ENCODE peak calls at places on chromosomes 4 and X, in ten cellular contexts. V is sigmoid colon, H is upper lobe of left lung, U is GM23338, R is transverse colon, T is Panc1, C is prostate gland, A is HCT116, Z is GM12892, W is spleen. K is an unnamed sample.

GRCh38 chr4:125511715-125512114 is 197.0 kb downstream of the FAT4 start:
- DNase-seq in H (no peak), R (no peak), W (no peak), Z (no peak), T (no peak), A (no peak), V (no peak), C (no peak), U (no peak), K (no peak)

GRCh38 chrX:20664774-20665173 is 398.1 kb upstream of the RPS6KA3 start:
- DNase-seq in H (no peak), U (peak), Z (no peak), C (no peak), W (no peak), T (no peak), R (no peak), A (no peak), V (no peak), K (no peak)

GRCh38 chr4:173536808-173537429 is 6.9 kb upstream of the HAND2 start:
- DNase-seq in Z (no peak), W (no peak), H (no peak), A (peak), U (peak), R (no peak), V (peak), C (no peak), T (no peak), K (no peak)

GRCh38 chrX:68978211-68978780 is 149.5 kb downstream of the EFNB1 start:
- DNase-seq in W (no peak), V (no peak), A (no peak), R (no peak), H (no peak), U (peak), Z (no peak), C (peak), T (no peak), K (no peak)

GRCh38 chr4:27079056-27079455 is 218.4 kb downstream of the STIM2 start:
- DNase-seq in A (no peak), Z (no peak), T (no peak), H (no peak), V (no peak), R (no peak), W (no peak), U (no peak), C (no peak), K (no peak)

GRCh38 chr4:182917182-182918043 is at the start of gene DCTD:
- DNase-seq in R (peak), T (no peak), H (peak), C (peak), V (peak), U (peak), A (no peak), Z (peak), W (peak), K (no peak)

GRCh38 chrX:19705196-19705769 is 182.1 kb downstream of the SH3KBP1 start:
- DNase-seq in Z (no peak), T (no peak), H (no peak), R (no peak), W (no peak), C (no peak), A (no peak), U (no peak), V (no peak), K (no peak)

GRCh38 chrX:2351999-2352995 is 148.5 kb downstream of the DHRSX start:
- DNase-seq in Z (no peak), V (no peak), R (no peak), T (peak), C (no peak), H (no peak), W (no peak), A (no peak), U (no peak), K (no peak)

GRCh38 chr4:22515888-22516541 is at the start of gene ADGRA3:
- DNase-seq in R (peak), C (peak), H (peak), V (peak), Z (peak), U (peak), A (no peak), W (peak), T (no peak), K (no peak)

GRCh38 chr4:22512306-22512705 is 3.6 kb downstream of the ADGRA3 start:
- DNase-seq in U (no peak), V (no peak), Z (no peak), C (no peak), A (no peak), T (no peak), H (no peak), W (no peak), R (no peak), K (no peak)

GRCh38 chr4:22514431-22514830 is 1.4 kb downstream of the ADGRA3 start:
- DNase-seq in H (no peak), Z (no peak), C (no peak), R (no peak), V (no peak), A (no peak), U (no peak), W (no peak), T (no peak), K (no peak)

GRCh38 chr4:22514001-22514400 is 1.9 kb downstream of the ADGRA3 start:
- DNase-seq in W (no peak), U (no peak), T (no peak), H (no peak), R (no peak), A (no peak), Z (no peak), C (no peak), V (no peak), K (no peak)

DNA sequence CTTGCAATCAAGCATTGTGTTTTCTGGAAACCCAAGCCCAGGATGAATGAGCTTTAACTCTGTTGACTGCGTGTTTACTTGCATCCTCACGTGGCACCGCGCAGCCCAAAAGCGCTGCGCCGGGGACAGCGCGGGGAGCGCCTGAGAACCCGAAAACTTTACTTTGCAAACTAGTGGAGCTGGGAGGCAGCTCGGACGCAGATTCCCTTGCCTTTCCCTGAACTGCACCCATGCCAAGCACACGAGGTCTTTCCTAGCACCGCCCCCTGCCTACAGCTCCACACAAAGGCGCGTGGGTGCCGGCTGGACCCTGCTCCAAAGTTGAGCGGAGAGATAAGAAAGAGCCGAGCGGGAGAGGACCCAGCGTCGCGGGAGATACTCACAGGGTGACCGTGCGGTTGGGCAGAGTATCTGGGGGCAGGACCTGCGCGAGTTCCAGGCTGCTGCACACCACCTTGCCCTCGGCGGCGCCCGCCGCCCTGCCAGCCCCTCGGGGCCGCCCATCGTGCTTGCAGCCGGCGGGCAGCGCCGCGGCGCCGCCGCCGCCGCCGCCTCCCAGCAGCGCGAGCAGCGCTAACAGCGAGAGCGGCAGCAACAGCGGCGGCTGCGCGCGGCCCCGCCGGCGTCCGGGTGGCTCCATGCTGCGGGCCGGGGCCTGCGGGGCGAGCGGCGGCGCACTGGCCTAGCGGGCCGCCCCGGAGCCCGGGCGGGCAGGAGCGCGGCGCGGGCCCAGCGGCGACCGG is 550 bp downstream of the ADGRA3 start:
- DNase-seq in A (no peak), R (peak), H (peak), U (peak), W (peak), Z (peak), T (no peak), C (peak), V (peak), K (no peak)
- TF ChIP-seq POLR2AphosphoS5 in A (no peak), R (peak), H (no peak), U (peak), W (no peak), Z (no peak), T (no peak), C (peak), V (peak), K (no peak)

GRCh38 chr4:2938906-2939305 is 24.3 kb downstream of the NOP14 start:
- DNase-seq in T (no peak), W (peak), Z (no peak), H (peak), U (no peak), A (no peak), R (peak), V (peak), C (no peak), K (no peak)

GRCh38 chr4:2941138-2942036 is 21.8 kb downstream of the NOP14 start:
- DNase-seq in C (no peak), W (peak), T (no peak), R (peak), V (no peak), Z (no peak), H (peak), U (no peak), A (no peak), K (no peak)

GRCh38 chr4:2942037-2942531 is 21.1 kb downstream of the NOP14 start:
- DNase-seq in Z (no peak), W (peak), U (no peak), R (peak), H (no peak), T (no peak), V (no peak), A (no peak), C (no peak), K (no peak)

GRCh38 chr4:2939383-2940243 is 23.6 kb downstream of the NOP14 start:
- DNase-seq in W (peak), V (peak), H (peak), U (no peak), R (peak), A (no peak), T (no peak), C (no peak), Z (no peak), K (no peak)

DNA sequence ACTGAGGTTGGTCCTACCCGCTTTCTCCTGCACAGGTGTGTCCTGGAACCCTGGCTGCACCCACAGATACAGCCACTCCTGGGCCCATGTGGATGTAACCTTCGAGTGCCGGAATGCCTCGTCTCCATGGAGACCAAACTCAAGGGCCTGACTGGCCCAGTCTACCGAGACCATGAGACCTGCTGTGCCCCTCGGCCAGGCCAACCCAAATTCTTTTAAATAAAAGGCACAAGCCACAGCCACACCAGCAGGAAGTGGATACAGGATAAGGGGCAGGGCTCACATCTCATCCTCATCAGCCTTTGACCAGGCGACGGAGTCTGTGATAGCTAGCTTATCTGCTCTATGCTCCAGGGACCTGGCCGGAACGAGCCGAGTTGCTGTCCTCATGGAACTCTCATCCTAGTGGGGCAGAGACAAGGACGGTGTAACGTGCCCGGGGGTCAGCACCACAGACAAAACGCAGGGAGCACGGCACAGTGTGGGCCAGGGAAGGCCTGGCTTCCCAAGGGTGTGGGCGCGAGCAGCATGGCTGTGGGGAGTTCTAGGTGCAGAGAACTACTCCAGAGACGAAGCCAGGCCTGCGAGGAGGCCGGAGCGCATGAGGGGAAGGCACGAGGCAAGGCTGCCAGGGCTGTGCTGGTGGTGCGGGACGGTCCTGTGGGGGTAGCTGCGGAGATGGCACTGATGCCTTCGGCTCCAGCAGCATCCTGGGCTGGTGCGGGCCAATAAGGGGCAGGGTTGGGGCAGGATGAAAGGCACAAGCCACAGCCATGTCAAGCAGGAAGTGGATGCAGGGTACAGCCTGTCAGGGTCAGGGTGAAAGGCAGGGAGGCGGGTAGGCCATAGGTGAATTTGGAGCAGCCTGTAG is 22.7 kb downstream of the NOP14 start:
- DNase-seq in H (no peak), T (no peak), R (peak), C (no peak), A (no peak), U (no peak), W (peak), V (peak), Z (no peak), K (no peak)
- TF ChIP-seq POLR2AphosphoS5 in H (no peak), T (no peak), R (no peak), C (no peak), A (no peak), U (no peak), W (no peak), V (no peak), Z (no peak), K (peak)

GRCh38 chr4:76951333-76952033 is 1.9 kb downstream of the SEPTIN11 start:
- DNase-seq in A (no peak), T (no peak), H (no peak), C (no peak), W (no peak), Z (no peak), V (no peak), U (no peak), R (no peak), K (no peak)

GRCh38 chr4:76948441-76949292 is 885 bp upstream of the SEPTIN11 start:
- DNase-seq in U (peak), H (peak), T (no peak), V (peak), C (peak), A (peak), R (peak), Z (peak), W (peak), K (no peak)

GRCh38 chr4:76950052-76950845 is 697 bp downstream of the SEPTIN11 start:
- DNase-seq in C (peak), A (no peak), U (peak), H (peak), W (peak), V (peak), R (peak), T (no peak), Z (peak), K (no peak)

GRCh38 chr4:76950846-76951321 is 1.3 kb downstream of the SEPTIN11 start:
- DNase-seq in Z (no peak), W (no peak), C (peak), R (peak), V (no peak), T (no peak), H (no peak), U (peak), A (no peak), K (no peak)

DNA sequence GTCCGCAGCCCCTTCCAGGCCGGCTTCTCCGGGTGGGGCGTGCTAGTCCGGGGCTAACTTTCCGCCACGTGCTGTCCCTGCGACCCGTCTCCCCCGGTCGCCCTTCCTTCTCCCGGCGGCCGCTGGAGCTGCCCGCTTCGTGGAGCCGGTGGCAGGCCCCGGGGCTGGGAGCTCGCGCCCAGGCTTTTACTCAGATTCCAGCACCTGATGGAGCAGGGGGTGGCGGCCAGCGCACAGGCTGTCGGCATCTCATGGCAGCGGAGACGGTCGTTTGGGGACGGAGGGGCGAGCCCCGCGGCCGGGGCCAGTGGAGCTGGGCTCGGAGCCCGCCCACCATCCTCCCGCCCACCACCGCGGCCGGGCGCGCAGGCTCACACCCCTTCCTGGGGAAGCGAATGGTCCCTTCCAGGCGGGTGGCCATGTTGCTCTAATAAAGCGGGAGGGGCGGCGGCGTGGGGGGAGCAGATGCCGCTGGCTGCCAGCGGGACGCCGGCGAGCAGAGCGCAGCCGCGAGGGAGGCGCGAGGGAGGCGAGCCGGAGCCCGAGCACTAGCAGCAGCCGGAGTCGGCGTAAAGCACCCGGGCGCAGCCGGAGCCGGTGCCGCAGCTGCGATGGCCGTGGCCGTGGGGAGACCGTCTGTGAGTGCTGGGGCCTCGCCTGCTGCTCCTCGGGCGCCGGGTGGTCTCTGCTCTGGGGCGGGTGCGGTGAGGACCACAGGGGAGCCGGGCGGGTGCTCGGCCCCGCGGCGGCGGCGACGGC is at the start of gene SEPTIN11:
- DNase-seq in C (peak), H (peak), W (peak), U (peak), V (peak), Z (peak), A (peak), T (no peak), R (peak), K (peak)
- TF ChIP-seq POLR2AphosphoS5 in C (peak), H (peak), W (peak), U (peak), V (peak), Z (peak), A (peak), T (peak), R (peak), K (peak)

DNA sequence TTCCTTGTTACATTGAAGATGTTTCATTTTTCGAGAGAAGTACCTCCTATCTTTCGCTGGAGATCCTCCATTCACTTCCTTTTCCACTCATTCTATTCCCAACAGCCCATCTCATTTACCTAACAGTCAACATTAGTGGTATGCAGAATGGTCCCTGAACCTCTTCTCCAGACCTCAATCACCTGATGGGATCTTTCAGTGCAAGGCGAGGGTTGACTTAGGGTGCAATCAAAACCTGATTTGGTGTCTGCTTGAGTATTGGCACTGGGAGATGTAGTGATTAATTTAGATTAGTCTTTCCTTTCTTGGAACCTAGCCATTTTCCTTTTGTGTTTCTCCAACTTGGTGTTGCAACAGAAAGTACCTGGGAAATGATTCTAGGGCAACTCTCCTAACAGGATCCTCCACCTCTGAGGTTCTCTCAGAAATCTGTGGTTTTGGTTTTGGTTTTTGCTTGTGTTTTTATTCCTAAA is 18.4 kb downstream of the DDX3X start:
- DNase-seq in A (no peak), T (no peak), C (no peak), W (no peak), Z (no peak), H (no peak), R (no peak), U (peak), V (no peak), K (no peak)
- TF ChIP-seq POLR2AphosphoS5 in A (peak), T (no peak), C (no peak), W (peak), Z (peak), H (no peak), R (no peak), U (no peak), V (no peak), K (peak)

GRCh38 chr4:4914059-4914820 is 54.8 kb downstream of the MSX1 start:
- DNase-seq in T (peak), W (no peak), U (no peak), H (no peak), Z (no peak), R (no peak), C (no peak), V (no peak), A (no peak), K (no peak)

GRCh38 chr4:4912155-4912554 is 52.7 kb downstream of the MSX1 start:
- DNase-seq in C (no peak), Z (no peak), T (no peak), U (no peak), V (no peak), R (no peak), W (no peak), A (no peak), H (no peak), K (no peak)

GRCh38 chr4:4914965-4915845 is 55.7 kb downstream of the MSX1 start:
- DNase-seq in W (no peak), T (no peak), Z (no peak), H (no peak), C (no peak), U (no peak), V (no peak), A (no peak), R (no peak), K (no peak)

GRCh38 chr4:4913628-4914027 is 54.2 kb downstream of the MSX1 start:
- DNase-seq in C (no peak), W (no peak), U (no peak), V (no peak), H (no peak), R (no peak), T (no peak), Z (no peak), A (no peak), K (no peak)

GRCh38 chr4:4913147-4913561 is 53.7 kb downstream of the MSX1 start:
- DNase-seq in H (no peak), T (no peak), Z (no peak), A (no peak), W (no peak), V (no peak), R (no peak), U (no peak), C (no peak), K (no peak)
- TF ChIP-seq POLR2AphosphoS5 in H (no peak), T (no peak), Z (no peak), A (no peak), W (no peak), V (no peak), R (no peak), U (no peak), C (no peak), K (no peak)